ENCODE peak calls at places on chromosomes 12 and 14, in six cellular contexts. R, S, B, U, K and D are unnamed samples.

GRCh38 chr14:63459738-63460137 is 83.4 kb downstream of the PPP2R5E start:
- DNase-seq in B (no peak), S (no peak), R (no peak), K (no peak), U (no peak), D (no peak)

GRCh38 chr12:7588703-7589329 is 76.9 kb downstream of the APOBEC1 start:
- DNase-seq in R (peak), B (no peak), K (peak), U (no peak), S (peak), D (peak)

GRCh38 chr14:61107896-61108295 is 126.9 kb downstream of the SLC38A6 start:
- DNase-seq in S (no peak), U (no peak), K (no peak), B (no peak), R (no peak), D (no peak)

GRCh38 chr12:27866382-27867101 is 86.5 kb upstream of the MANSC4 start:
- DNase-seq in B (no peak), R (no peak), K (peak), S (peak), U (no peak), D (peak)

GRCh38 chr12:118360785-118361404 is 11.8 kb downstream of the TAOK3 start:
- DNase-seq in S (peak), B (no peak), K (peak), R (no peak), U (no peak), D (peak)

GRCh38 chr12:104182144-104182543 is 33.4 kb upstream of the TXNRD1 start:
- DNase-seq in B (no peak), U (no peak), R (no peak), S (peak), K (peak), D (no peak)

GRCh38 chr12:113855998-113856397 is 110.1 kb downstream of the RBM19 start:
- DNase-seq in R (no peak), K (no peak), U (no peak), S (no peak), B (no peak), D (no peak)

GRCh38 chr12:48764521-48764920 is 24.4 kb downstream of the ADCY6 start:
- DNase-seq in S (no peak), K (no peak), B (no peak), R (no peak), U (no peak), D (no peak)

GRCh38 chr14:75096959-75097358 is 27.5 kb downstream of the ZC2HC1C start:
- DNase-seq in U (no peak), K (no peak), R (no peak), S (no peak), B (no peak), D (no peak)

GRCh38 chr14:59918824-59919581 is 941 bp upstream of the LRRC9 start:
- DNase-seq in U (peak), K (peak), S (peak), R (no peak), B (no peak), D (peak)

GRCh38 chr12:91023326-91024004 is 18.7 kb upstream of the EPYC start:
- DNase-seq in U (no peak), K (peak), R (no peak), S (peak), B (no peak), D (no peak)

GRCh38 chr12:93921511-93921910 is 226.9 kb upstream of the PLXNC1 start:
- DNase-seq in K (no peak), U (no peak), R (no peak), B (no peak), S (no peak), D (no peak)

GRCh38 chr12:108768591-108769500 is 37.5 kb upstream of the CORO1C start:
- DNase-seq in B (peak), U (peak), S (peak), K (no peak), R (no peak), D (peak)

GRCh38 chr12:22765731-22766130 is 140.8 kb downstream of the ETNK1 start:
- DNase-seq in B (no peak), K (no peak), U (no peak), S (no peak), R (no peak), D (no peak)

GRCh38 chr14:100076630-100077029 is 11.4 kb downstream of the EVL start:
- DNase-seq in S (peak), K (peak), U (no peak), B (no peak), R (no peak), D (no peak)

GRCh38 chr12:117860111-117860510 is 108.7 kb downstream of the KSR2 start:
- DNase-seq in U (no peak), S (no peak), R (no peak), K (no peak), B (no peak), D (no peak)

GRCh38 chr14:79118291-79118690 is 948.1 kb downstream of the NRXN3 start:
- DNase-seq in K (no peak), B (no peak), S (no peak), R (no peak), U (no peak), D (peak)

GRCh38 chr14:60650382-60650961 is 1.2 kb upstream of the SIX1 start:
- DNase-seq in K (peak), R (no peak), B (no peak), U (peak), S (no peak), D (peak)

GRCh38 chr14:35343709-35344474 is 51.7 kb downstream of the PSMA6 start:
- DNase-seq in U (no peak), S (no peak), B (no peak), R (no peak), K (no peak), D (no peak)

GRCh38 chr14:85579957-85580356 is 50.0 kb downstream of the FLRT2 start:
- DNase-seq in B (no peak), S (peak), K (peak), R (no peak), U (no peak), D (no peak)

GRCh38 chr14:73771848-73772705 is 57.9 kb upstream of the PNMA1 start:
- DNase-seq in B (peak), S (no peak), K (peak), U (peak), R (peak), D (peak)

GRCh38 chr12:64937466-64937865 is 113.0 kb downstream of the TBC1D30 start:
- DNase-seq in U (no peak), S (no peak), K (no peak), R (no peak), B (no peak), D (no peak)